ENCODE peak calls at places on chromosome 18, in six cellular contexts. P is Peyer's patch, W is choroid plexus epithelial cell, H is fibroblast of mammary gland, O is BE2C, A is GM13977. B is an unnamed sample.

GRCh38 chr18:79454034-79454735 is 58.5 kb downstream of the NFATC1 start:
- DNase-seq in P (no peak), W (no peak), H (peak), O (no peak), A (no peak), B (no peak)

GRCh38 chr18:23135679-23136325 is 517 bp downstream of the CABLES1 start:
- DNase-seq in P (peak), W (peak), H (no peak), O (peak), A (peak), B (peak)

GRCh38 chr18:43192408-43192807 is 76.9 kb upstream of the RIT2 start:
- DNase-seq in P (no peak), W (peak), H (peak), O (no peak), A (peak), B (peak)

GRCh38 chr18:23138470-23138869 is 3.2 kb downstream of the CABLES1 start:
- DNase-seq in P (no peak), W (no peak), H (no peak), O (peak), A (no peak), B (no peak)

GRCh38 chr18:13800505-13801259 is 23.3 kb upstream of the MC5R start:
- DNase-seq in P (peak), W (peak), H (peak), O (peak), A (peak), B (peak)

GRCh38 chr18:60413944-60414547 is 41.5 kb upstream of the MC4R start:
- DNase-seq in P (no peak), W (peak), H (peak), O (peak), A (no peak), B (no peak)

GRCh38 chr18:62904396-62905285 is 189.3 kb downstream of the PHLPP1 start:
- DNase-seq in P (no peak), W (no peak), H (no peak), O (no peak), A (no peak), B (no peak)

GRCh38 chr18:13406770-13407169 is 188.2 kb downstream of the LDLRAD4 start:
- DNase-seq in P (peak), W (no peak), H (no peak), O (no peak), A (no peak), B (no peak)

GRCh38 chr18:20971886-20972267 is 139.7 kb downstream of the ROCK1 start:
- DNase-seq in P (no peak), W (peak), H (peak), O (no peak), A (peak), B (peak)

GRCh38 chr18:73785276-73785675 is 362.4 kb downstream of the FBXO15 start:
- DNase-seq in P (no peak), W (peak), H (peak), O (no peak), A (no peak), B (no peak)

GRCh38 chr18:26502834-26503233 is 45.5 kb downstream of the KCTD1 start:
- DNase-seq in P (no peak), W (no peak), H (no peak), O (no peak), A (no peak), B (no peak)

GRCh38 chr18:23134780-23135678 is at the start of gene CABLES1:
- DNase-seq in P (peak), W (peak), H (peak), O (peak), A (peak), B (peak)

GRCh38 chr18:41579185-41579584 is 375.8 kb upstream of the PIK3C3 start:
- DNase-seq in P (no peak), W (peak), H (no peak), O (no peak), A (no peak), B (no peak)

GRCh38 chr18:48826271-48826670 is 124.5 kb downstream of the SMAD7 start:
- DNase-seq in P (peak), W (no peak), H (no peak), O (no peak), A (no peak), B (no peak)

GRCh38 chr18:63150942-63151421 is 168.6 kb downstream of the BCL2 start:
- DNase-seq in P (no peak), W (no peak), H (no peak), O (no peak), A (peak), B (no peak)

GRCh38 chr18:34223893-34224422 is 755 bp downstream of the NOL4 start:
- DNase-seq in P (no peak), W (peak), H (no peak), O (no peak), A (no peak), B (peak)

GRCh38 chr18:79493801-79494211 is 98.1 kb downstream of the NFATC1 start:
- DNase-seq in P (peak), W (no peak), H (no peak), O (no peak), A (no peak), B (no peak)

GRCh38 chr18:63736856-63737255 is 34.1 kb downstream of the SERPINB11 start:
- DNase-seq in P (no peak), W (no peak), H (peak), O (no peak), A (no peak), B (no peak)

GRCh38 chr18:49853436-49853835 is 40.1 kb upstream of the ACAA2 start:
- DNase-seq in P (no peak), W (no peak), H (no peak), O (no peak), A (no peak), B (no peak)

GRCh38 chr18:24600076-24600654 is 139.7 kb downstream of the HRH4 start:
- DNase-seq in P (no peak), W (peak), H (peak), O (peak), A (peak), B (peak)

GRCh38 chr18:78937166-78937565 is 42.5 kb upstream of the SALL3 start:
- DNase-seq in P (no peak), W (no peak), H (no peak), O (no peak), A (no peak), B (no peak)

GRCh38 chr18:60506190-60506589 is 133.6 kb upstream of the MC4R start:
- DNase-seq in P (no peak), W (no peak), H (no peak), O (no peak), A (no peak), B (no peak)

GRCh38 chr18:32271649-32272324 is 81.9 kb downstream of the MEP1B start:
- DNase-seq in P (no peak), W (peak), H (peak), O (peak), A (peak), B (peak)

GRCh38 chr18:32772580-32773186 is at the start of gene KLHL14:
- DNase-seq in P (no peak), W (no peak), H (no peak), O (no peak), A (peak), B (no peak)

GRCh38 chr18:78713064-78713463 is 266.6 kb upstream of the SALL3 start:
- DNase-seq in P (no peak), W (no peak), H (no peak), O (no peak), A (no peak), B (no peak)

GRCh38 chr18:42883177-42883576 is 232.3 kb downstream of the RIT2 start:
- DNase-seq in P (no peak), W (no peak), H (no peak), O (no peak), A (no peak), B (no peak)

GRCh38 chr18:21038201-21038600 is 73.4 kb downstream of the ROCK1 start:
- DNase-seq in P (no peak), W (no peak), H (no peak), O (no peak), A (no peak), B (no peak)

GRCh38 chr18:13436596-13436995 is 218.0 kb downstream of the LDLRAD4 start:
- DNase-seq in P (no peak), W (no peak), H (no peak), O (no peak), A (no peak), B (no peak)

GRCh38 chr18:73099759-73100158 is 232.0 kb upstream of the NETO1 start:
- DNase-seq in P (no peak), W (no peak), H (no peak), O (no peak), A (no peak), B (no peak)

GRCh38 chr18:32771871-32772499 is 838 bp downstream of the KLHL14 start:
- DNase-seq in P (peak), W (no peak), H (no peak), O (no peak), A (peak), B (peak)

GRCh38 chr18:27175914-27176313 is 9.2 kb downstream of the CHST9 start:
- DNase-seq in P (no peak), W (no peak), H (no peak), O (no peak), A (no peak), B (no peak)

GRCh38 chr18:46423226-46423805 is 233.7 kb downstream of the LOXHD1 start:
- DNase-seq in P (peak), W (no peak), H (no peak), O (no peak), A (no peak), B (no peak)

GRCh38 chr18:79685971-79686370 is 6.4 kb downstream of the CTDP1 start:
- DNase-seq in P (no peak), W (no peak), H (no peak), O (no peak), A (no peak), B (no peak)

GRCh38 chr18:27004056-27004829 is 138.7 kb upstream of the AQP4 start:
- DNase-seq in P (no peak), W (peak), H (peak), O (no peak), A (no peak), B (no peak)

GRCh38 chr18:25727281-25727680 is 363.1 kb downstream of the SS18 start:
- DNase-seq in P (no peak), W (no peak), H (no peak), O (no peak), A (no peak), B (no peak)

GRCh38 chr18:56235061-56235772 is 403.2 kb downstream of the TXNL1 start:
- DNase-seq in P (peak), W (no peak), H (no peak), O (no peak), A (no peak), B (peak)

DNA sequence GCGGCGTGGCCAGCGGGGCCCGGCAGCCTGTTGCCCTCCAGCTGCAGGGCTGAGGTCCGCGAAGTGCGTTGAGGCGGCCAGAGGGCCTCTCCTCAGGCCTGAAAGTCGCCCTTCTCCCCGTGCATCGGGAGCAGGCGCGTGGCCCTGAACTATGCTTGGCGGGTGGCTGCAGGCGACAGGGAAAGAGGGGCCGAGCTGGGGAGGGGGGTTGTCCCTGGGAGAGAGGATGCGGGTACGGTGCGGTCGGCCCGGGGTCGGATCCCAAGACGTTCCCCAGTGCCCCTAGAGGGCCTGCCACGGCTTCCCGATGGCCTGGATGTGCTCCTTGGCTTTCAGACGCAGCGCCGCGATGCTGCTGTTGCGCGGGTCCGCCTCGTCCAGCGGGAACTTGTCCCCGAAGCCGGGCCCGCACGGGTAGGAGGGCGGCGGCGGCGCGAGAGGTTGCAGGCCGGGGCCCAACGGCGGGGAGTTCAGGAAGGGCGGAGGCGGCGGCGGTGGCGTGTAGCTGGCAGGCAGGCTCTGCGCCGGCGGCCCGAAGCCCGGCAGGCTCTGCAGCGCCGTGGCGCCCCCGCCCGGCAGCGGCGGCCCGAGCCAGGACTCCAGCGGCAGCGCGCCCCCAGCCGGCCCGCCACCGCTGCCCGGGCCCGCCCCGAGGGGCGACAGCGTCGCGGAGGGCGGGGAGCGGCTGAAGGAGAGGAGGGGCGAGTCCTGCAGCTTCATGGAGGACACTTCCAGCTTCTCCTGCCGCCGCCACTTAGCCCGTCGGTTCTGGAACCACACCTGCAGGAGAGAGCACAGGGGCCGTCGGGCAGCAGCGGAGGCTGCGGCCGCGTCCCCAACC is 4.3 kb downstream of the RAX start:
- DNase-seq in P (no peak), W (peak), H (peak), O (peak), A (peak), B (peak)
- TF ChIP-seq CTCF in P (peak), W (no peak), H (no peak), O (no peak), A (peak), B (peak)

GRCh38 chr18:30192216-30192615 is 850.3 kb downstream of the DSC3 start:
- DNase-seq in P (no peak), W (no peak), H (no peak), O (no peak), A (no peak), B (no peak)
- TF ChIP-seq CTCF in P (no peak), W (no peak), H (no peak), O (peak), A (peak), B (no peak)

GRCh38 chr18:47606526-47606925 is 323.9 kb downstream of the SMAD2 start:
- DNase-seq in P (no peak), W (no peak), H (no peak), O (no peak), A (no peak), B (no peak)
- TF ChIP-seq CTCF in P (no peak), W (no peak), H (no peak), O (no peak), A (no peak), B (no peak)

DNA sequence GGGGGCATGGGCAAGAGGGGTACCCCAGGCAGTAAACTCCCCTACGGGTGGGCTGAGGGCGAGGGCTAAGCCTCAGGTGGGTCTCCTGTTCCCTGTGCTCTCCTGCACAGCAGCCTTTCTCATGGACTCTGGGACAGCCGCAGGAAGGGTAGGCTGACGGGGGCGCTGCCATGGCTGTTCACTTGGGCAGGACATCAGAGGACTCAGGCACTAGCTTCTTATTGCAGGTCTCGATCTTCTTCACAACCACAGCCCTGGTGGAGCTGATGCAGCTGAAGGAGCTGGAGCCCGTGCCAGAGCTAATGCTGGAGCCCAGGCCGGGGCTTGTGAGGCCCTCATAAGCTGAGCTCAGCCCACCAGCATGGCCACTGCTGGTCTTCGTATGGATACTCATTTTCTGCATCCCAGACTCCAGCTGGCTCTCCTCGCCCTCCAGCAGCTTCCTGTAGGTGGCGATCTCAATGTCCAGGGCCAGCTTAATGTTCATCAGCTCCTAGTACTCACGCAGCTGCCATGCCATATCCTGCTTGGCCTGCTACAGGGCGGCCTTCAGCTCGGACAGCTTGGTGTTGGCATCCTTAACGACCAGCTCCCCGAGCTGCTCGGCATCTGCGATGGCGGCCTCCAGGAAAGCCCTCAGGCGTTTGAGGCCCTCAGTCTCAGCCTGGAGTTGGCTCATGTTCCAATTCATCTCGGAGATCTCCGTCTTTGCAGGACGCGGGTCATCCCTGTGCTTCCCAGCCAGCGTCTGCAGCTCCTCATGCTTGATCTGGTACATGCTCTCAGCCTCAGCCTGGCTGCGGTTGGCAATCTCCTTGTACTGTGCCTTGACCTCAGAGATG is 359.8 kb upstream of the SETBP1 start:
- DNase-seq in P (no peak), W (no peak), H (no peak), O (no peak), A (no peak), B (no peak)
- TF ChIP-seq CTCF in P (no peak), W (no peak), H (no peak), O (no peak), A (no peak), B (no peak)

GRCh38 chr18:51164327-51165290 is 32.9 kb downstream of the MEX3C start:
- DNase-seq in P (no peak), W (peak), H (no peak), O (no peak), A (no peak), B (no peak)
- TF ChIP-seq CTCF in P (no peak), W (no peak), H (no peak), O (no peak), A (no peak), B (no peak)

GRCh38 chr18:5853253-5853652 is 42.1 kb downstream of the TMEM200C start:
- DNase-seq in P (no peak), W (no peak), H (no peak), O (no peak), A (no peak), B (no peak)

GRCh38 chr18:5851998-5852397 is 43.3 kb downstream of the TMEM200C start:
- DNase-seq in P (no peak), W (peak), H (no peak), O (no peak), A (no peak), B (no peak)
- TF ChIP-seq CTCF in P (no peak), W (no peak), H (peak), O (no peak), A (no peak), B (peak)

DNA sequence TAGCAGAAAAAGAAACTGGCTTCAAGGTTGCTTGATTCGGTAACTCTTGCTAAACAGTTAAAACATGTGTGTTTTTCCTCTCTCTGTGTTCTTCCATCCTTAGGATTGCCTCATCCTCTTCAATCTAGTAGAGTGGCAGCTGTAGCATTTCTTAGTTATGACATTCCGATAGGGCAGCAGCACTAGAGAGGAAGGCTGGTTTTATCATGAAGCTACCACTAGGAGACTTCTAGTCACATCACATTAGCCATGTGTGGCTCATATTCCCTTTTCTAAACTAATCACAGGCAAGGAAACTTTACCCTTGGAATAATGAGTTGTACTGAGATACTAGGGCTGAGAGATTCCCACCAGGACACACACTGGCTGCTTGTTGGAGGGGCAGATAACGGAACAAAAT is 187.6 kb downstream of the DOK6 start:
- DNase-seq in P (no peak), W (peak), H (no peak), O (no peak), A (no peak), B (no peak)
- TF ChIP-seq CTCF in P (no peak), W (peak), H (no peak), O (peak), A (no peak), B (no peak)

DNA sequence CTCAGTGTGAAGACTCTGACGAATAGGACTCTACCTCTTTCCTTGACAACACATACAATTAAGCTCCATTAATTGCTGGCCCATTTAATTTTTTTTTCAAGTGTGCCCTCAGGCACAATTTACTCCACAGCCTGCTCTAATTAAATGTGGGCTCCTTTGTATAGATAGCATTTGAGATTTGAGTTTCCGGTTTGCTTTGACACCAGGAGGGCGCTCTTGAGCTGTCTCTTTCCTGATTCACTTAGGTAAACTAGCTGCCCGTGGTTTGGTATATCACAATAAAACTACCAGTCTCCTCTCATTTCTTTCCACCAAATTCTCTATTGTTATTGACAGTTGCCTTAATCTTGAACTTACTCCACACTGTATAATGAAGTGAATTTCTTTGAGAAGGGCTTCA is 666.0 kb downstream of the DSC3 start:
- DNase-seq in P (no peak), W (no peak), H (no peak), O (no peak), A (no peak), B (no peak)
- TF ChIP-seq CTCF in P (no peak), W (no peak), H (no peak), O (no peak), A (peak), B (peak)

B was measured in GM10248.